ENCODE peak calls at places on chromosomes 5 and 9, in seven cellular contexts. W is H54; M is lung; Y is caudate nucleus; D is activated CD4-positive, CD25-positive, alpha-beta regulatory T cell; V is M059J; H is fibroblast of pulmonary artery. G is an unnamed sample.

GRCh38 chr5:962386-962785 is 46.2 kb upstream of the NKD2 start:
- DNase-seq in M (no peak), H (no peak), V (no peak), W (no peak), D (no peak), Y (no peak), G (no peak)

GRCh38 chr9:33157960-33158359 is 9.2 kb downstream of the B4GALT1 start:
- DNase-seq in M (no peak), H (no peak), Y (no peak), W (no peak), V (no peak), D (no peak), G (no peak)

GRCh38 chr5:52870448-52870847 is 82.7 kb downstream of the ITGA1 start:
- DNase-seq in W (no peak), Y (no peak), M (no peak), H (peak), D (no peak), V (no peak), G (no peak)

GRCh38 chr5:40378431-40379175 is 301.1 kb upstream of the PTGER4 start:
- DNase-seq in H (no peak), W (no peak), M (no peak), V (no peak), D (no peak), Y (no peak), G (no peak)

GRCh38 chr5:72121753-72122445 is 14.6 kb downstream of the MAP1B start:
- DNase-seq in D (no peak), M (no peak), W (no peak), Y (no peak), H (no peak), V (no peak), G (no peak)

GRCh38 chr9:134570151-134570621 is 71.4 kb upstream of the COL5A1 start:
- DNase-seq in H (no peak), Y (no peak), V (no peak), W (no peak), D (no peak), M (no peak), G (no peak)

GRCh38 chr5:42889311-42889933 is 77.7 kb upstream of the SELENOP start:
- DNase-seq in D (peak), M (peak), Y (peak), W (peak), H (peak), V (peak), G (peak)

GRCh38 chr5:74179183-74179582 is 461.3 kb downstream of the ENC1 start:
- DNase-seq in W (peak), H (peak), V (peak), Y (no peak), M (no peak), D (no peak), G (no peak)

GRCh38 chr5:112492291-112492690 is 73.2 kb upstream of the EPB41L4A start:
- DNase-seq in V (peak), Y (no peak), D (no peak), M (peak), H (peak), W (peak), G (no peak)

GRCh38 chr9:91790912-91791311 is 159.1 kb downstream of the ROR2 start:
- DNase-seq in M (no peak), W (no peak), H (no peak), D (no peak), Y (no peak), V (peak), G (no peak)

GRCh38 chr5:180291943-180292831 is at the start of gene MAPK9:
- DNase-seq in H (peak), V (peak), D (peak), W (peak), Y (peak), M (peak), G (peak)

GRCh38 chr5:173623296-173623771 is 6.9 kb upstream of the BOD1 start:
- DNase-seq in Y (no peak), W (no peak), D (no peak), M (no peak), H (no peak), V (no peak), G (no peak)

GRCh38 chr9:114386886-114387677 is 700 bp downstream of the AKNA start:
- DNase-seq in Y (peak), H (no peak), D (no peak), W (no peak), V (no peak), M (no peak), G (no peak)

GRCh38 chr5:94526708-94527107 is 91.7 kb downstream of the KIAA0825 start:
- DNase-seq in M (no peak), H (no peak), Y (no peak), V (no peak), W (no peak), D (no peak), G (no peak)

GRCh38 chr9:1919229-1919628 is 95.9 kb upstream of the SMARCA2 start:
- DNase-seq in H (no peak), Y (no peak), V (no peak), M (no peak), W (no peak), D (no peak), G (no peak)

GRCh38 chr9:76921161-76921560 is 15.2 kb upstream of the PRUNE2 start:
- DNase-seq in V (no peak), W (no peak), Y (no peak), M (no peak), H (no peak), D (no peak), G (no peak)

GRCh38 chr9:124068248-124068647 is 56.7 kb downstream of the LHX2 start:
- DNase-seq in H (no peak), D (no peak), W (no peak), V (no peak), Y (no peak), M (no peak), G (no peak)

GRCh38 chr9:17555362-17556054 is 23.4 kb upstream of the SH3GL2 start:
- DNase-seq in V (no peak), H (no peak), W (no peak), M (no peak), D (no peak), Y (no peak), G (no peak)

GRCh38 chr5:135020111-135020895 is 13.7 kb downstream of the PITX1 start:
- DNase-seq in H (no peak), M (no peak), V (no peak), D (no peak), W (no peak), Y (no peak), G (no peak)

GRCh38 chr9:124110307-124110915 is 98.8 kb downstream of the LHX2 start:
- DNase-seq in V (peak), M (peak), D (no peak), W (peak), Y (peak), H (peak), G (no peak)

GRCh38 chr9:13268469-13268868 is 11.0 kb downstream of the MPDZ start:
- DNase-seq in D (no peak), H (peak), W (no peak), V (peak), Y (no peak), M (no peak), G (no peak)

GRCh38 chr5:15014809-15015208 is 143.2 kb upstream of the ANKH start:
- DNase-seq in D (no peak), W (no peak), M (no peak), Y (no peak), H (peak), V (no peak), G (no peak)

GRCh38 chr9:133278161-133279131 is 3.4 kb upstream of the ABO start:
- DNase-seq in Y (no peak), W (no peak), D (no peak), M (no peak), V (no peak), H (no peak), G (no peak)

GRCh38 chr5:108974594-108974993 is 226.9 kb downstream of the FER start:
- DNase-seq in M (no peak), V (no peak), H (no peak), Y (no peak), D (no peak), W (no peak), G (no peak)

GRCh38 chr5:138717399-138717798 is 35.8 kb upstream of the CTNNA1 start:
- DNase-seq in M (no peak), W (no peak), D (no peak), V (no peak), H (no peak), Y (no peak), G (no peak)

GRCh38 chr5:35664584-35664983 is 46.9 kb downstream of the SPEF2 start:
- DNase-seq in Y (no peak), V (no peak), H (no peak), D (no peak), M (no peak), W (no peak), G (no peak)

GRCh38 chr9:70352802-70353201 is 61.7 kb downstream of the KLF9 start:
- DNase-seq in W (no peak), M (no peak), H (peak), V (peak), Y (no peak), D (no peak), G (no peak)

G was measured in effector CD4-positive, alpha-beta T cell.